ENCODE peak calls at places on chromosomes 4 and X, in five cellular contexts. H is left ventricle myocardium inferior, U is neural crest cell, B is breast epithelium, T is AG09309. F is an unnamed sample.

GRCh38 chrX:48573690-48574269 is 504 bp upstream of the RBM3 start:
- DNase-seq in B (no peak), H (peak; percentile 38), U (no peak), T (no peak), F (no peak)

GRCh38 chr4:2330119-2331042 is 68.5 kb upstream of the MXD4 start:
- DNase-seq in U (no peak), H (no peak), T (peak; percentile 78), B (no peak), F (no peak)

GRCh38 chr4:8523175-8523574 is 57.0 kb upstream of the GPR78 start:
- DNase-seq in H (no peak), U (no peak), B (no peak), T (no peak), F (no peak)

GRCh38 chrX:31251336-31251735 is 179.5 kb upstream of the FTHL17 start:
- DNase-seq in U (no peak), T (peak; percentile 51), H (no peak), B (no peak), F (no peak)

GRCh38 chr4:140267576-140267975 is 105.9 kb upstream of the SCOC start:
- DNase-seq in B (no peak), U (no peak), H (no peak), T (no peak), F (peak; percentile 33)

GRCh38 chrX:153075366-153075765 is 3.1 kb downstream of the PNMA6A start:
- DNase-seq in U (no peak), T (no peak), B (no peak), H (no peak), F (no peak)

GRCh38 chrX:139851730-139852129 is 81.1 kb downstream of the ATP11C start:
- DNase-seq in B (no peak), T (peak; percentile 20), U (no peak), H (no peak), F (no peak)

GRCh38 chr4:102223461-102223860 is 121.8 kb downstream of the SLC39A8 start:
- DNase-seq in B (no peak), T (no peak), H (no peak), U (no peak), F (no peak)

GRCh38 chrX:14409341-14409740 is 120.0 kb upstream of the GLRA2 start:
- DNase-seq in T (no peak), B (no peak), U (no peak), H (no peak), F (no peak)

GRCh38 chr4:140152015-140152703 is 1.8 kb downstream of the MAML3 start:
- DNase-seq in T (no peak), H (peak; percentile 68), U (peak; percentile 48), B (peak; percentile 77), F (peak; percentile 50)

GRCh38 chrX:1592128-1592862 is 891 bp downstream of the AKAP17A start:
- DNase-seq in B (no peak), U (no peak), T (no peak), H (no peak), F (peak; percentile 37)

GRCh38 chr4:71009796-71010588 is 16.5 kb downstream of the DCK start:
- DNase-seq in T (no peak), B (no peak), H (no peak), U (no peak), F (no peak)

GRCh38 chrX:53261573-53261972 is 19.8 kb downstream of the IQSEC2 start:
- DNase-seq in H (no peak), T (no peak), B (no peak), U (no peak), F (no peak)

DNA sequence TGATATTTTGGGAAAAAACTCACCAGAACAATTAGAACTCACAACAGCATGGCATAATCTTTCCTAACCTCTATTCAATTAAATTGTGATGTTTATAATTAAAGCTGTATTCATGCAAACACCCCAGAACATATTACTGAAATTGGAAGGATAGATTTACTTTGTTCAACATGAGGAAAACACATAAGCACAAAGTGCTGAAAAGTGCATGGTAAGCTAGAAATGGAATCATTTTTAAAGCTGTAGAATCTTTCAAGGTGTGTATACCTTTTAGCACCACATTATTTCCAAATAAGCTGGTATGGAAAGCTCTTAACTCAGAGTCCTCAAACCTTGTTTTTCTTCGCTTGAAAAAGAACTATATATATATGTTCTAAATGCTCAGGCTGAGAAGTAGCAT is 90.8 kb upstream of the NAP1L5 start:
- DNase-seq in T (no peak), B (no peak), U (no peak), H (no peak), F (no peak)
- TF ChIP-seq CTCF in T (no peak), B (no peak), U (no peak), H (no peak), F (no peak)

GRCh38 chrX:106752101-106752678 is 25.7 kb downstream of the RNF128 start:
- DNase-seq in U (no peak), H (no peak), T (no peak), B (no peak), F (no peak)
- TF ChIP-seq CTCF in U (peak; percentile 16), H (no peak), T (peak; percentile 45), B (no peak), F (peak; percentile 14)

GRCh38 chrX:120446503-120446902 is 22.6 kb downstream of the LAMP2 start:
- DNase-seq in U (no peak), T (peak; percentile 11), B (no peak), H (no peak), F (no peak)
- TF ChIP-seq CTCF in U (no peak), T (no peak), B (no peak), H (no peak), F (no peak)

GRCh38 chr4:114815760-114816159 is 217.2 kb downstream of the UGT8 start:
- DNase-seq in U (no peak), B (no peak), H (no peak), T (no peak), F (no peak)
- TF ChIP-seq CTCF in U (no peak), B (no peak), H (no peak), T (no peak), F (no peak)

GRCh38 chr4:153763404-153763803 is 3.6 kb upstream of the RNF175 start:
- DNase-seq in U (no peak), T (no peak), H (no peak), B (no peak), F (no peak)
- TF ChIP-seq CTCF in U (peak; percentile 52), T (peak; percentile 7), H (no peak), B (no peak), F (no peak)

GRCh38 chrX:106397788-106398538 is 213.8 kb upstream of the RADX start:
- DNase-seq in T (no peak), H (no peak), U (no peak), B (no peak), F (no peak)
- TF ChIP-seq CTCF in T (no peak), H (peak; percentile 34), U (peak; percentile 36), B (peak; percentile 21), F (peak; percentile 7)